ENCODE peak calls at places on chromosome 13, in four cellular contexts. C, R, Y and M are unnamed samples.

GRCh38 chr13:97026759-97027555 is 32.7 kb upstream of the OXGR1 start:
- DNase-seq in R (no peak), Y (no peak), C (no peak), M (no peak)

GRCh38 chr13:36674337-36675212 is 755 bp downstream of the SERTM1 start:
- DNase-seq in C (no peak), Y (no peak), R (no peak), M (no peak)

GRCh38 chr13:45042539-45042938 is 53.2 kb downstream of the GPALPP1 start:
- DNase-seq in Y (no peak), C (no peak), R (no peak), M (no peak)

GRCh38 chr13:42266464-42266863 is 5.5 kb upstream of the AKAP11 start:
- DNase-seq in Y (peak), C (no peak), R (no peak), M (no peak)

GRCh38 chr13:88074794-88075509 is 403.8 kb downstream of the SLITRK5 start:
- DNase-seq in Y (no peak), C (no peak), R (no peak), M (no peak)

GRCh38 chr13:77136902-77137420 is 110.0 kb upstream of the FBXL3 start:
- DNase-seq in R (no peak), C (no peak), Y (no peak), M (no peak)

GRCh38 chr13:30711837-30712236 is 23.5 kb upstream of the ALOX5AP start:
- DNase-seq in R (no peak), C (no peak), Y (no peak), M (no peak)

GRCh38 chr13:113861433-113862030 is 2.3 kb downstream of the GAS6 start:
- DNase-seq in C (no peak), Y (no peak), R (no peak), M (no peak)

GRCh38 chr13:110813646-110814624 is 100.4 kb downstream of the ING1 start:
- DNase-seq in R (no peak), C (no peak), Y (no peak), M (no peak)

GRCh38 chr13:93145199-93145598 is 81.4 kb upstream of the GPC6 start:
- DNase-seq in Y (no peak), R (no peak), C (no peak), M (no peak)

GRCh38 chr13:110294146-110294545 is 12.8 kb downstream of the COL4A1 start:
- DNase-seq in Y (no peak), C (no peak), R (no peak), M (no peak)

GRCh38 chr13:42685762-42686560 is 95.4 kb upstream of the FAM216B start:
- DNase-seq in C (no peak), Y (no peak), R (no peak), M (no peak)

GRCh38 chr13:59521549-59521948 is 642.2 kb downstream of the DIAPH3 start:
- DNase-seq in R (no peak), C (no peak), Y (no peak), M (no peak)

GRCh38 chr13:37656247-37656940 is 57.8 kb upstream of the POSTN start:
- DNase-seq in C (no peak), R (peak), Y (no peak), M (no peak)

GRCh38 chr13:28340272-28340793 is 154.6 kb downstream of the FLT1 start:
- DNase-seq in C (no peak), R (no peak), Y (no peak), M (no peak)

GRCh38 chr13:76937416-76937815 is 10.9 kb upstream of the ACOD1 start:
- DNase-seq in Y (no peak), C (no peak), R (peak), M (no peak)

GRCh38 chr13:47757681-47758080 is 243.4 kb downstream of the SUCLA2 start:
- DNase-seq in C (no peak), R (no peak), Y (no peak), M (no peak)

GRCh38 chr13:51794959-51795358 is 9.0 kb downstream of the DHRS12 start:
- DNase-seq in C (no peak), R (no peak), Y (no peak), M (no peak)

GRCh38 chr13:35672611-35673010 is 196.1 kb upstream of the MAB21L1 start:
- DNase-seq in Y (no peak), C (no peak), R (no peak), M (no peak)

GRCh38 chr13:85742355-85742754 is 56.9 kb downstream of the SLITRK6 start:
- DNase-seq in C (no peak), Y (no peak), R (no peak), M (no peak)

GRCh38 chr13:35923347-35923746 is 207.8 kb downstream of the DCLK1 start:
- DNase-seq in R (peak), Y (no peak), C (no peak), M (no peak)

GRCh38 chr13:73765651-73766384 is 368.4 kb downstream of the KLF12 start:
- DNase-seq in C (peak), R (no peak), Y (peak), M (peak)

GRCh38 chr13:32471187-32471922 is 43.4 kb upstream of the N4BP2L1 start:
- DNase-seq in C (no peak), Y (no peak), R (no peak), M (peak)

GRCh38 chr13:38514575-38514974 is 164.9 kb downstream of the UFM1 start:
- DNase-seq in Y (no peak), R (no peak), C (no peak), M (no peak)